ENCODE peak calls at places on chromosomes 6 and 20, in ten cellular contexts. One of them, this sample, is unnamed.

GRCh38 chr6:6546318-6547110 is 42.0 kb upstream of the LY86 start:
- DNase-seq in stimulated activated naive CD8-positive, alpha-beta T cell treated with anti-CD3 and anti-CD28 coated beads, Interleukin-15, Interleukin-2, amounts not matched to agents 100 U/mL and 50 U/mL, for 24 hours: peak; percentile 38
- DNase-seq in activated CD4-positive, alpha-beta T cell treated with anti-CD3 and anti-CD28 coated beads for 4 hours: peak; percentile 7
- DNase-seq in stimulated activated CD8-positive, alpha-beta memory T cell treated with anti-CD3 and anti-CD28 coated beads, Interleukin-7, amount 100 ng/mL, for 24 hours: no peak
- DNase-seq in uterus: peak; percentile 19
- DNase-seq in activated gamma-delta T cell treated with Interleukin-2 at 50 U/mL for 16 hours: peak; percentile 7
- DNase-seq in LNCaP clone FGC: no peak
- DNase-seq in transverse colon: peak; percentile 14
- DNase-seq in iPS DF 19.7: no peak
- DNase-seq in testis: peak; percentile 55
- DNase-seq in this sample: peak; percentile 20

GRCh38 chr6:5208039-5208438 is 52.7 kb downstream of the LYRM4 start:
- DNase-seq in iPS DF 19.7: no peak
- DNase-seq in stimulated activated naive CD8-positive, alpha-beta T cell treated with anti-CD3 and anti-CD28 coated beads, Interleukin-15, Interleukin-2, amounts not matched to agents 100 U/mL and 50 U/mL, for 24 hours: no peak
- DNase-seq in testis: no peak
- DNase-seq in uterus: peak; percentile 26
- DNase-seq in stimulated activated CD8-positive, alpha-beta memory T cell treated with anti-CD3 and anti-CD28 coated beads, Interleukin-7, amount 100 ng/mL, for 24 hours: no peak
- DNase-seq in activated CD4-positive, alpha-beta T cell treated with anti-CD3 and anti-CD28 coated beads for 4 hours: no peak
- DNase-seq in activated gamma-delta T cell treated with Interleukin-2 at 50 U/mL for 16 hours: no peak
- DNase-seq in LNCaP clone FGC: no peak
- DNase-seq in transverse colon: no peak
- DNase-seq in this sample: peak; percentile 50

GRCh38 chr6:70314240-70314639 is 11.4 kb upstream of the COL9A1 start:
- DNase-seq in stimulated activated CD8-positive, alpha-beta memory T cell treated with anti-CD3 and anti-CD28 coated beads, Interleukin-7, amount 100 ng/mL, for 24 hours: no peak
- DNase-seq in LNCaP clone FGC: no peak
- DNase-seq in activated CD4-positive, alpha-beta T cell treated with anti-CD3 and anti-CD28 coated beads for 4 hours: no peak
- DNase-seq in uterus: peak; percentile 16
- DNase-seq in activated gamma-delta T cell treated with Interleukin-2 at 50 U/mL for 16 hours: no peak
- DNase-seq in transverse colon: no peak
- DNase-seq in iPS DF 19.7: no peak
- DNase-seq in testis: peak; percentile 26
- DNase-seq in stimulated activated naive CD8-positive, alpha-beta T cell treated with anti-CD3 and anti-CD28 coated beads, Interleukin-15, Interleukin-2, amounts not matched to agents 100 U/mL and 50 U/mL, for 24 hours: no peak
- DNase-seq in this sample: no peak

GRCh38 chr6:163428373-163428772 is 13.9 kb downstream of the QKI start:
- DNase-seq in stimulated activated CD8-positive, alpha-beta memory T cell treated with anti-CD3 and anti-CD28 coated beads, Interleukin-7, amount 100 ng/mL, for 24 hours: no peak
- DNase-seq in LNCaP clone FGC: no peak
- DNase-seq in activated gamma-delta T cell treated with Interleukin-2 at 50 U/mL for 16 hours: no peak
- DNase-seq in stimulated activated naive CD8-positive, alpha-beta T cell treated with anti-CD3 and anti-CD28 coated beads, Interleukin-15, Interleukin-2, amounts not matched to agents 100 U/mL and 50 U/mL, for 24 hours: no peak
- DNase-seq in testis: no peak
- DNase-seq in activated CD4-positive, alpha-beta T cell treated with anti-CD3 and anti-CD28 coated beads for 4 hours: no peak
- DNase-seq in iPS DF 19.7: no peak
- DNase-seq in transverse colon: no peak
- DNase-seq in uterus: no peak
- DNase-seq in this sample: no peak

GRCh38 chr6:152905551-152906299 is 77.1 kb downstream of the FBXO5 start:
- DNase-seq in activated CD4-positive, alpha-beta T cell treated with anti-CD3 and anti-CD28 coated beads for 4 hours: no peak
- DNase-seq in stimulated activated CD8-positive, alpha-beta memory T cell treated with anti-CD3 and anti-CD28 coated beads, Interleukin-7, amount 100 ng/mL, for 24 hours: no peak
- DNase-seq in testis: no peak
- DNase-seq in iPS DF 19.7: no peak
- DNase-seq in uterus: no peak
- DNase-seq in transverse colon: no peak
- DNase-seq in activated gamma-delta T cell treated with Interleukin-2 at 50 U/mL for 16 hours: no peak
- DNase-seq in LNCaP clone FGC: no peak
- DNase-seq in stimulated activated naive CD8-positive, alpha-beta T cell treated with anti-CD3 and anti-CD28 coated beads, Interleukin-15, Interleukin-2, amounts not matched to agents 100 U/mL and 50 U/mL, for 24 hours: no peak
- DNase-seq in this sample: no peak

GRCh38 chr20:12595841-12596240 is 412.9 kb upstream of the SPTLC3 start:
- DNase-seq in stimulated activated CD8-positive, alpha-beta memory T cell treated with anti-CD3 and anti-CD28 coated beads, Interleukin-7, amount 100 ng/mL, for 24 hours: no peak
- DNase-seq in testis: no peak
- DNase-seq in iPS DF 19.7: no peak
- DNase-seq in activated gamma-delta T cell treated with Interleukin-2 at 50 U/mL for 16 hours: no peak
- DNase-seq in uterus: no peak
- DNase-seq in stimulated activated naive CD8-positive, alpha-beta T cell treated with anti-CD3 and anti-CD28 coated beads, Interleukin-15, Interleukin-2, amounts not matched to agents 100 U/mL and 50 U/mL, for 24 hours: no peak
- DNase-seq in transverse colon: no peak
- DNase-seq in activated CD4-positive, alpha-beta T cell treated with anti-CD3 and anti-CD28 coated beads for 4 hours: no peak
- DNase-seq in LNCaP clone FGC: no peak
- DNase-seq in this sample: no peak

GRCh38 chr6:167762259-167762962 is 64.3 kb upstream of the AFDN start:
- DNase-seq in activated gamma-delta T cell treated with Interleukin-2 at 50 U/mL for 16 hours: no peak
- DNase-seq in uterus: no peak
- DNase-seq in stimulated activated CD8-positive, alpha-beta memory T cell treated with anti-CD3 and anti-CD28 coated beads, Interleukin-7, amount 100 ng/mL, for 24 hours: no peak
- DNase-seq in activated CD4-positive, alpha-beta T cell treated with anti-CD3 and anti-CD28 coated beads for 4 hours: no peak
- DNase-seq in LNCaP clone FGC: no peak
- DNase-seq in stimulated activated naive CD8-positive, alpha-beta T cell treated with anti-CD3 and anti-CD28 coated beads, Interleukin-15, Interleukin-2, amounts not matched to agents 100 U/mL and 50 U/mL, for 24 hours: no peak
- DNase-seq in iPS DF 19.7: no peak
- DNase-seq in testis: peak; percentile 63
- DNase-seq in transverse colon: no peak
- DNase-seq in this sample: no peak

GRCh38 chr6:111758608-111759293 is 114.5 kb downstream of the FYN start:
- DNase-seq in testis: no peak
- DNase-seq in activated CD4-positive, alpha-beta T cell treated with anti-CD3 and anti-CD28 coated beads for 4 hours: peak; percentile 26
- DNase-seq in transverse colon: no peak
- DNase-seq in stimulated activated CD8-positive, alpha-beta memory T cell treated with anti-CD3 and anti-CD28 coated beads, Interleukin-7, amount 100 ng/mL, for 24 hours: no peak
- DNase-seq in activated gamma-delta T cell treated with Interleukin-2 at 50 U/mL for 16 hours: peak; percentile 27
- DNase-seq in uterus: no peak
- DNase-seq in LNCaP clone FGC: no peak
- DNase-seq in iPS DF 19.7: no peak
- DNase-seq in stimulated activated naive CD8-positive, alpha-beta T cell treated with anti-CD3 and anti-CD28 coated beads, Interleukin-15, Interleukin-2, amounts not matched to agents 100 U/mL and 50 U/mL, for 24 hours: no peak
- DNase-seq in this sample: no peak

GRCh38 chr6:166626177-166627038 is 643 bp downstream of the RPS6KA2 start:
- DNase-seq in LNCaP clone FGC: peak; percentile 28
- DNase-seq in stimulated activated naive CD8-positive, alpha-beta T cell treated with anti-CD3 and anti-CD28 coated beads, Interleukin-15, Interleukin-2, amounts not matched to agents 100 U/mL and 50 U/mL, for 24 hours: peak; percentile 26
- DNase-seq in uterus: no peak
- DNase-seq in transverse colon: peak; percentile 22
- DNase-seq in iPS DF 19.7: no peak
- DNase-seq in activated gamma-delta T cell treated with Interleukin-2 at 50 U/mL for 16 hours: peak; percentile 21
- DNase-seq in testis: peak; percentile 36
- DNase-seq in stimulated activated CD8-positive, alpha-beta memory T cell treated with anti-CD3 and anti-CD28 coated beads, Interleukin-7, amount 100 ng/mL, for 24 hours: no peak
- DNase-seq in activated CD4-positive, alpha-beta T cell treated with anti-CD3 and anti-CD28 coated beads for 4 hours: peak; percentile 24
- DNase-seq in this sample: peak; percentile 59